ENCODE peak calls at places on chromosomes 5 and 9, in eight cellular contexts. V is HCT116, N is PC-3, P is SK-N-SH, W is MM.1S, C is neural progenitor cell, L is GM23338, F is hepatocyte. D is an unnamed sample.

GRCh38 chr5:142143878-142144277 is 35.3 kb downstream of the NDFIP1 start:
- DNase-seq in P (peak), W (peak), C (peak), V (peak), N (peak), L (peak), F (peak), D (peak)

GRCh38 chr9:107949058-107949457 is 459.5 kb upstream of the KLF4 start:
- DNase-seq in N (no peak), F (no peak), W (no peak), V (no peak), L (no peak), C (no peak), P (no peak), D (no peak)

GRCh38 chr5:32172908-32173393 is 1.2 kb downstream of the GOLPH3 start:
- DNase-seq in L (no peak), W (no peak), P (no peak), F (no peak), N (peak), C (no peak), V (no peak), D (peak)

GRCh38 chr5:34061993-34062392 is 19.0 kb upstream of the C1QTNF3 start:
- DNase-seq in F (no peak), P (no peak), V (no peak), N (no peak), C (no peak), L (no peak), W (no peak), D (no peak)

GRCh38 chr9:133160742-133161541 is 2.8 kb downstream of the GBGT1 start:
- DNase-seq in P (peak), N (peak), V (peak), C (peak), F (peak), L (peak), W (peak), D (peak)

GRCh38 chr9:124410321-124410913 is 4.8 kb downstream of the PSMB7 start:
- DNase-seq in F (no peak), N (no peak), W (peak), C (no peak), V (no peak), L (peak), P (no peak), D (no peak)

GRCh38 chr5:166358127-166358840 is 1933.2 kb upstream of the WWC1 start:
- DNase-seq in W (no peak), N (no peak), C (no peak), L (peak), V (no peak), F (no peak), P (no peak), D (no peak)

GRCh38 chr9:127128341-127129072 is 6.1 kb upstream of the ANGPTL2 start:
- DNase-seq in L (no peak), N (peak), W (no peak), C (no peak), F (no peak), V (no peak), P (no peak), D (no peak)

GRCh38 chr9:106969696-106970095 is 106.7 kb downstream of the ZNF462 start:
- DNase-seq in F (no peak), P (no peak), N (no peak), W (no peak), C (peak), L (no peak), V (no peak), D (no peak)

GRCh38 chr5:1330847-1331831 is 13.8 kb downstream of the CLPTM1L start:
- DNase-seq in P (no peak), N (no peak), F (no peak), L (no peak), C (no peak), W (no peak), V (no peak), D (no peak)

GRCh38 chr9:109182940-109183798 is 16.1 kb upstream of the FRRS1L start:
- DNase-seq in V (peak), L (peak), P (peak), C (peak), N (peak), F (peak), W (peak), D (peak)

GRCh38 chr5:141705503-141705902 is 23.5 kb upstream of the ARAP3 start:
- DNase-seq in N (no peak), W (no peak), F (no peak), V (no peak), C (no peak), P (no peak), L (no peak), D (no peak)

GRCh38 chr5:156647034-156647451 is 203.1 kb upstream of the PPP1R2B start:
- DNase-seq in N (no peak), P (no peak), W (no peak), C (peak), V (no peak), L (no peak), F (peak), D (no peak)

GRCh38 chr5:83450183-83450839 is 21.2 kb upstream of the VCAN start:
- DNase-seq in L (peak), F (no peak), N (peak), V (no peak), C (no peak), W (no peak), P (no peak), D (no peak)

GRCh38 chr5:105663671-105664070 is 2007.1 kb downstream of the EFNA5 start:
- DNase-seq in V (no peak), C (no peak), N (no peak), L (no peak), W (no peak), F (no peak), P (no peak), D (no peak)

GRCh38 chr5:54558362-54558761 is 40.8 kb downstream of the SNX18 start:
- DNase-seq in P (no peak), N (no peak), L (no peak), C (no peak), V (no peak), F (no peak), W (no peak), D (no peak)

GRCh38 chr9:111375817-111376564 is 46.0 kb upstream of the OR2K2 start:
- DNase-seq in P (no peak), C (no peak), F (no peak), W (no peak), L (no peak), V (no peak), N (peak), D (no peak)

GRCh38 chr5:124742983-124743533 is 3.4 kb downstream of the ZNF608 start:
- DNase-seq in F (peak), L (no peak), V (peak), N (peak), C (no peak), W (no peak), P (no peak), D (peak)

GRCh38 chr9:134025606-134026541 is 593 bp downstream of the BRD3OS start:
- DNase-seq in V (no peak), P (peak), L (peak), C (peak), W (peak), N (peak), F (peak), D (peak)

GRCh38 chr5:180636016-180636402 is 13.4 kb downstream of the FLT4 start:
- DNase-seq in P (no peak), V (no peak), F (no peak), L (no peak), W (no peak), N (no peak), C (no peak), D (no peak)

GRCh38 chr9:100324594-100325200 is 28.0 kb downstream of the TEX10 start:
- DNase-seq in V (peak), P (peak), N (peak), F (peak), C (peak), L (peak), W (peak), D (peak)

GRCh38 chr5:122093861-122094650 is 16.0 kb upstream of the LOX start:
- DNase-seq in C (no peak), V (no peak), N (no peak), L (no peak), W (no peak), F (no peak), P (no peak), D (no peak)

GRCh38 chr5:170235881-170236864 is 3.4 kb downstream of the C5orf58 start:
- DNase-seq in P (no peak), L (no peak), F (no peak), V (no peak), W (no peak), N (no peak), C (no peak), D (no peak)

GRCh38 chr5:106127341-106127781 is 1543.4 kb downstream of the EFNA5 start:
- DNase-seq in F (peak), W (peak), P (no peak), L (peak), V (no peak), N (peak), C (no peak), D (no peak)

GRCh38 chr9:131277673-131278420 is 1.5 kb upstream of the FAM78A start:
- DNase-seq in C (peak), W (peak), L (peak), P (peak), N (peak), F (peak), V (peak), D (peak)
- TF ChIP-seq CTCF in C (no peak), W (no peak), L (no peak), P (no peak), N (no peak), F (no peak), V (no peak), D (peak)

DNA sequence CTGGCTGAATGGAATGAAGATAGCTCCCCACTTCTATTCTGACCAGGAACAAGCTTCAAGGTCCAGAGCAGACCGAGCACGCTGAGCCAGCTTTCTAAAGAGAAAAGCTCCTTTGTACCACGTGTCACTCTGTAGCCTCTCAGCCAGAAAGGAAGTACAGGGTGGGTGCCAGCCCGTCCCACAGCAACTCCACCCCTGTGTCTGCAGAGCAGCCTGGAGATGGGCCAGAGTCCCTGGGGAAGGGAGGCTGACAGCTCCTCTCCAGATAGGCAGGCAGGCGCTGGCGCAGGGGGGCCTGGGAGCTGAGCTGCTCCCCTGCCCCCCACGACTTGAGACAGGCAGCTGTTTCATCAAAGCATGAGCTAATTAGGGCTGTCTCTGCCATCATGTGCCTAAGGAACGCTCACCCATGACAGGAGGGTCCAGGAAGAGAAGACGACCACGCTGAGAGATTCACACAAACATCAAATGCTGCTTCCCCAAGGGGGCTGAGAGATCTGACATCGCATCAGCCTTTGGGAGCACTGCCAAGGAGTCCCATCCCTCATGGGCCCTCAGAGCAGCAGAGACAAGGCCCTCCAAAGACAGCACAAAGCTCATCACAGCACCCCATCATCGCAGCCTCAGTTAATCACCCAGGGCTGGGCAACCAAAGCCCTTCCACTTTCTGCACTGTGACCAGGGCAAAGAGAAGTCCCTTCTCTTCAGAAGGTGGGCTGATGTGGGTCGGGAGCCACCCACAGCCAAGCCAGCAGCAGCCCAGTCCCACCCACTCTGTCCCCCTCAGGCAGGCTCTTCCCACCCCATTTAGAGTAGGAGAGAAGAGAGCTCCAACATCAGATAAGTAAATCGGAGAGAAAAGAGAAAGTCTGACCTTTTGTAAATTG is 78.5 kb upstream of the LRRTM2 start:
- DNase-seq in W (peak), V (no peak), C (no peak), L (no peak), F (peak), P (peak), N (no peak), D (no peak)
- TF ChIP-seq EZH2phosphoT487 in W (no peak), V (no peak), C (no peak), L (no peak), F (no peak), P (no peak), N (no peak), D (no peak)

GRCh38 chr9:69149321-69149807 is 24.7 kb upstream of the TJP2 start:
- DNase-seq in F (peak), W (no peak), N (no peak), L (peak), C (peak), V (no peak), P (no peak), D (no peak)
- TF ChIP-seq CTCF in F (peak), W (no peak), N (no peak), L (peak), C (no peak), V (no peak), P (peak), D (no peak)

GRCh38 chr9:19517202-19517942 is 108.6 kb downstream of the ACER2 start:
- DNase-seq in F (no peak), W (peak), P (peak), V (no peak), C (peak), N (peak), L (peak), D (peak)
- TF ChIP-seq EZH2phosphoT487 in F (no peak), W (no peak), P (no peak), V (no peak), C (no peak), N (no peak), L (no peak), D (no peak)

DNA sequence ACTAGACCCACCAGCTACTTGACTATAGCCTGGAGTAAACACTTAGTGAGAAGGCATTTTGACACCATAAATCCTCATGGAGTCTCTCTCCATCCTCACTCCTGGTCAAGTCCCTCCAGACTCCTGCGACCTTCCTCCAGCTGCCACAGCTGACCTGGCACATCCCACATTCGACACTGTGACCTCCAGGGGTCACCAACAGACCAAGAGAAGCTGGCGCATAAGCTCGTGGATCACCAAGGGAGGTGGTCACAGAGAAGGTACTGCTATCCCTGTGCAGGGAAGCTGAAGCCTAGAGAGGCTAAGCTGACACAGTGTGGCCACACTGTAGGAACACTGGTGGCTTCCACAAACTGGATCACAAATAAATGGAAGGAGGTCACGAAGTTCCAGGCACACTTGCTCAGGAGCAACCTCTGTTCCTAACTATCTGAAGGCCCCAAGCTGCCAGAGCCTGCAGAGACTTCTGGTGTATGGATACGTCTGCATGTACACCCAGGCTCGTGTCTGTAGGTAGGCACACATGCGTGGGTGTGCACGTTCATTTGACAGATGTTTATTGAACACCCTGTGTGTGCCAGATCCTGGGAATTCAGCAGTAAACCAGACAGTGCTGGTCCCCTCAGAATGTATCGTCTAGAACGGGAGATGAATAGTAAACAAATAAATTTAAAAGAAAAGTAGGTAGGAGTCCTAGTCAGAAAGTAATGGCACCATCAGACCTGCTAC is 104.4 kb downstream of the C5orf15 start:
- DNase-seq in L (peak), N (no peak), V (no peak), F (no peak), W (no peak), C (no peak), P (no peak), D (peak)
- TF ChIP-seq CTCF in L (peak), N (no peak), V (no peak), F (no peak), W (no peak), C (no peak), P (no peak), D (peak)

DNA sequence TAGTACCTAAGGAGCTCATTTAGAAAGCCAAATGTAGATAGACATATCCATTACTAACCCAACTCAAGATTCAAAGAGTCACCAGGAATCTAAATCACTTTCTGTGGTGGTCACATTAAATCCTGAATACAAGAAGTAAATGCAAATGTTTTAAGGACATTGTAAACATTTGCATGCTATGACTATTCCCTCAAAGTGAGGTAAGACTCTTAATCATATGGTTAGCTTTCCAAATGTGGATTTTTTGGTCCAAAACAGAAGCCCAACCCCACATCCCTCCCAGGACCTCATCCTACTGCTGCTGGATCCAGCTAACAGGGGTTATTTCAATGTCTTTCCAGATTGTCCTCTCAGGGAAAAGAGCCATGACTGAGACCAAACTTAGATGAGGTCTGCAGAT is 228.1 kb upstream of the PANK3 start:
- DNase-seq in C (no peak), N (no peak), V (no peak), P (no peak), W (no peak), F (no peak), L (no peak), D (no peak)
- TF ChIP-seq EZH2phosphoT487 in C (no peak), N (no peak), V (no peak), P (no peak), W (no peak), F (no peak), L (no peak), D (no peak)

GRCh38 chr5:64486163-64486562 is 19.7 kb upstream of the RGS7BP start:
- DNase-seq in N (no peak), V (no peak), W (no peak), F (no peak), L (no peak), C (no peak), P (no peak), D (no peak)

GRCh38 chr5:64487283-64487682 is 18.5 kb upstream of the RGS7BP start:
- DNase-seq in F (no peak), P (no peak), C (no peak), W (no peak), N (peak), L (no peak), V (no peak), D (no peak)

GRCh38 chr5:64489857-64490256 is 16.0 kb upstream of the RGS7BP start:
- DNase-seq in L (no peak), W (no peak), F (no peak), P (no peak), C (no peak), N (no peak), V (no peak), D (no peak)
- TF ChIP-seq CTCF in L (no peak), W (no peak), F (no peak), P (no peak), C (no peak), N (no peak), V (no peak), D (no peak)

DNA sequence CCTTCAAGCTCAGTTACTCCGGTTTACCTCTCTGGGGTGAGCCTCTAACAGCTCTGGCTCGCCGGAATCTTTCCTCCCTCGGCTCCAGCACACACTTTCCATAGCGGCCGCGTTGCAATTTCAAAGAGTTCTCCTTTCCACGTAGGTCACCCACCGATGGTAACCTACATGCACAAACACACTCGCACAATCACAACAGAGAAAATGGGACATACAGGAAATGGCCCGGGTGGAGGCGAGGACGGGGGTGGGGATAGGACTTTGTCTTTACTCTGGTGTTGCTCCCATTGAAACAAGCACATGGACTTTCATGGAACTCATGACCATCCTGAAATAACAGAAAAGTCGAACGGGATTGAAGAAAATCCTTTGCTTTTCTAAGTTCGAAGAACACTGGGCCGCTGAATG is 1.2 kb downstream of the LHFPL2 start:
- DNase-seq in P (peak), W (no peak), C (peak), L (peak), N (peak), F (peak), V (no peak), D (peak)
- TF ChIP-seq EZH2phosphoT487 in P (no peak), W (no peak), C (no peak), L (no peak), N (no peak), F (no peak), V (no peak), D (no peak)

DNA sequence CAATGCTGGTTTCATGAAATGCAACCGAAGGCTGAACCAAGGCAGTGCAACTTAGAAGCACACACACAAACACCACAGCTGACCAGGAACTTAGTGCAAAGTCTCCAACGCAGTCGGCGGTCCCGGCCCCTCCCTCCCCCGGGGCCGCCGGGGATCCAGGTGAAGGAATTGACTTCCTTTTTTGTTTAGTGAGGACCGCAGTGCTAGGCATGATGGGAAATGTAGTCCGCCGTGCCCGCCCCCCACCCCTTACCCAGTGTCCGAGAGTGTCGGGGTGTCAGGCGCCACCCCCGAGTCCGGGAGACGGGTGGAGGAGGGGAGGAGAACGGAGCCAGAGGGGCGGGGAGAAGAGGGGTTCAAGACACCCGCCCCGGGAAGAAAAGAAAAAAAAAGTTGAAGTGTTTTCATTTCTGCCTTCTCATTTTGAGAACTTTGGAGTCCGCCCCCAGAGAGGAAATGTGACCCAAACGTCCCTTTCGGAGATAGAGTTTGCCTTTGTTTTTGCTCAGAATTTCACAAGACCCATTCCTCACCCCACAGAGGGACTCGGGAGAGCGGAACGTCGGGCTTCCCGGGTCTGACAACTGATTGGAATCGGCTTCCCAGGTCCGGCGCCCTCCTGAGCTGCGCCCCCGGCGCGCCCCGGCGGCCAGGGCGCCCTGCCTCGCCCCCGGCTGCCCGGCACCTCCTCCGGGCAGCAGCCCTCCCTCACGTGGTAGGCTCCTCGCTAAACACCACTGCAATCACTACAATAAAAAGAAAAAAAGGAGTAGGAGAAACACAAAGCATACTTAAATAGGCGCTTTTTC is 2.0 kb downstream of the IER5L start:
- DNase-seq in N (peak), P (peak), L (peak), F (peak), W (peak), V (peak), C (peak), D (peak)
- TF ChIP-seq CTCF in N (no peak), P (no peak), L (no peak), F (no peak), W (no peak), V (no peak), C (no peak), D (peak)

D was measured in OCI-LY7.